ENCODE peak calls at places on chromosomes 7 and 10, in six cellular contexts. One of them, this sample, is unnamed.
A peak's percentile ranks its signal among the peaks of the same experiment; 100 is the strongest.

GRCh38 chr7:66296555-66296954 is 91.4 kb downstream of the TPST1 start:
- DNase-seq in BE2C: no peak
- DNase-seq in astrocyte of the spinal cord: no peak
- DNase-seq in heart right ventricle: no peak
- DNase-seq in body of pancreas: no peak
- DNase-seq in ovary: no peak
- DNase-seq in this sample: no peak

GRCh38 chr7:139976838-139977656 is 85.7 kb downstream of the PARP12 start:
- DNase-seq in BE2C: no peak
- DNase-seq in astrocyte of the spinal cord: no peak
- DNase-seq in heart right ventricle: no peak
- DNase-seq in body of pancreas: no peak
- DNase-seq in ovary: no peak
- DNase-seq in this sample: no peak

GRCh38 chr10:129962092-129962494 is 2.0 kb downstream of the EBF3 start:
- DNase-seq in BE2C: no peak
- DNase-seq in astrocyte of the spinal cord: no peak
- DNase-seq in heart right ventricle: no peak
- DNase-seq in body of pancreas: no peak
- DNase-seq in ovary: no peak
- DNase-seq in this sample: no peak

GRCh38 chr10:78802866-78803265 is 265.9 kb upstream of the ZMIZ1 start:
- DNase-seq in BE2C: peak; percentile 18
- DNase-seq in astrocyte of the spinal cord: peak; percentile 66
- DNase-seq in heart right ventricle: peak; percentile 58
- DNase-seq in body of pancreas: peak; percentile 23
- DNase-seq in ovary: peak; percentile 71
- DNase-seq in this sample: no peak

GRCh38 chr7:92749327-92749730 is 87.0 kb downstream of the CDK6 start:
- DNase-seq in BE2C: no peak
- DNase-seq in astrocyte of the spinal cord: no peak
- DNase-seq in heart right ventricle: no peak
- DNase-seq in body of pancreas: no peak
- DNase-seq in ovary: no peak
- DNase-seq in this sample: no peak

GRCh38 chr10:88913803-88914202 is 33.8 kb downstream of the STAMBPL1 start:
- DNase-seq in BE2C: peak; percentile 63
- DNase-seq in astrocyte of the spinal cord: no peak
- DNase-seq in heart right ventricle: no peak
- DNase-seq in body of pancreas: no peak
- DNase-seq in ovary: no peak
- DNase-seq in this sample: no peak

GRCh38 chr10:104299031-104299904 is 30.3 kb downstream of the GSTO2 start:
- DNase-seq in BE2C: no peak
- DNase-seq in astrocyte of the spinal cord: peak; percentile 83
- DNase-seq in heart right ventricle: peak; percentile 64
- DNase-seq in body of pancreas: no peak
- DNase-seq in ovary: peak; percentile 70
- DNase-seq in this sample: no peak

GRCh38 chr7:12518920-12519681 is 51.4 kb upstream of the SCIN start:
- DNase-seq in BE2C: peak; percentile 44
- DNase-seq in astrocyte of the spinal cord: peak; percentile 4
- DNase-seq in heart right ventricle: no peak
- DNase-seq in body of pancreas: no peak
- DNase-seq in ovary: no peak
- DNase-seq in this sample: no peak

GRCh38 chr10:11874568-11875182 is 51.5 kb downstream of the PROSER2 start:
- DNase-seq in BE2C: peak; percentile 63
- DNase-seq in astrocyte of the spinal cord: peak; percentile 7
- DNase-seq in heart right ventricle: peak; percentile 35
- DNase-seq in body of pancreas: peak; percentile 63
- DNase-seq in ovary: peak; percentile 71
- DNase-seq in this sample: no peak

GRCh38 chr10:79112898-79113431 is 44.2 kb downstream of the ZMIZ1 start:
- DNase-seq in BE2C: no peak
- DNase-seq in astrocyte of the spinal cord: peak; percentile 82
- DNase-seq in heart right ventricle: peak; percentile 32
- DNase-seq in body of pancreas: peak; percentile 64
- DNase-seq in ovary: peak; percentile 74
- DNase-seq in this sample: no peak

GRCh38 chr7:50149364-50149763 is 56.3 kb upstream of the ZPBP start:
- DNase-seq in BE2C: no peak
- DNase-seq in astrocyte of the spinal cord: no peak
- DNase-seq in heart right ventricle: no peak
- DNase-seq in body of pancreas: no peak
- DNase-seq in ovary: no peak
- DNase-seq in this sample: no peak

GRCh38 chr7:113953553-113953952 is 34.7 kb upstream of the PPP1R3A start:
- DNase-seq in BE2C: no peak
- DNase-seq in astrocyte of the spinal cord: no peak
- DNase-seq in heart right ventricle: no peak
- DNase-seq in body of pancreas: no peak
- DNase-seq in ovary: no peak
- DNase-seq in this sample: no peak

GRCh38 chr10:113279262-113279661 is 273.6 kb upstream of the HABP2 start:
- DNase-seq in BE2C: no peak
- DNase-seq in astrocyte of the spinal cord: no peak
- DNase-seq in heart right ventricle: no peak
- DNase-seq in body of pancreas: no peak
- DNase-seq in ovary: no peak
- DNase-seq in this sample: no peak

GRCh38 chr10:131609176-131609575 is 291.6 kb upstream of the PPP2R2D start:
- DNase-seq in BE2C: no peak
- DNase-seq in astrocyte of the spinal cord: no peak
- DNase-seq in heart right ventricle: no peak
- DNase-seq in body of pancreas: no peak
- DNase-seq in ovary: no peak
- DNase-seq in this sample: no peak

GRCh38 chr10:57338823-57339558 is 928.7 kb downstream of the IPMK start:
- DNase-seq in BE2C: peak; percentile 29
- DNase-seq in astrocyte of the spinal cord: peak; percentile 56
- DNase-seq in heart right ventricle: no peak
- DNase-seq in body of pancreas: peak; percentile 18
- DNase-seq in ovary: no peak
- DNase-seq in this sample: no peak

GRCh38 chr10:121527690-121528089 is 70.6 kb downstream of the FGFR2 start:
- DNase-seq in BE2C: no peak
- DNase-seq in astrocyte of the spinal cord: peak; percentile 76
- DNase-seq in heart right ventricle: no peak
- DNase-seq in body of pancreas: no peak
- DNase-seq in ovary: peak; percentile 63
- DNase-seq in this sample: no peak

GRCh38 chr7:128830231-128831177 is at the start of gene FLNC:
- DNase-seq in BE2C: peak; percentile 57
- DNase-seq in astrocyte of the spinal cord: peak; percentile 80
- DNase-seq in heart right ventricle: peak; percentile 63
- DNase-seq in body of pancreas: peak; percentile 53
- DNase-seq in ovary: peak; percentile 80
- DNase-seq in this sample: peak; percentile 39

GRCh38 chr7:33805630-33806233 is 99.6 kb upstream of the BMPER start:
- DNase-seq in BE2C: no peak
- DNase-seq in astrocyte of the spinal cord: peak; percentile 57
- DNase-seq in heart right ventricle: peak; percentile 48
- DNase-seq in body of pancreas: no peak
- DNase-seq in ovary: no peak
- DNase-seq in this sample: no peak

GRCh38 chr7:33809218-33809617 is 96.1 kb upstream of the BMPER start:
- DNase-seq in BE2C: no peak
- DNase-seq in astrocyte of the spinal cord: no peak
- DNase-seq in heart right ventricle: no peak
- DNase-seq in body of pancreas: no peak
- DNase-seq in ovary: no peak
- DNase-seq in this sample: no peak

GRCh38 chr7:33806284-33807157 is 98.8 kb upstream of the BMPER start:
- DNase-seq in BE2C: no peak
- DNase-seq in astrocyte of the spinal cord: peak; percentile 27
- DNase-seq in heart right ventricle: no peak
- DNase-seq in body of pancreas: no peak
- DNase-seq in ovary: peak; percentile 36
- DNase-seq in this sample: no peak

GRCh38 chr7:33807158-33807530 is 98.2 kb upstream of the BMPER start:
- DNase-seq in BE2C: no peak
- DNase-seq in astrocyte of the spinal cord: no peak
- DNase-seq in heart right ventricle: no peak
- DNase-seq in body of pancreas: no peak
- DNase-seq in ovary: no peak
- DNase-seq in this sample: no peak

GRCh38 chr7:33807779-33808482 is 97.4 kb upstream of the BMPER start:
- DNase-seq in BE2C: peak; percentile 38
- DNase-seq in astrocyte of the spinal cord: peak; percentile 82
- DNase-seq in heart right ventricle: no peak
- DNase-seq in body of pancreas: no peak
- DNase-seq in ovary: no peak
- DNase-seq in this sample: no peak
- TF ChIP-seq CTCF in BE2C: peak; percentile 49
- TF ChIP-seq CTCF in astrocyte of the spinal cord: peak; percentile 61
- TF ChIP-seq CTCF in heart right ventricle: no peak
- TF ChIP-seq CTCF in body of pancreas: no peak
- TF ChIP-seq CTCF in ovary: no peak
- TF ChIP-seq CTCF in this sample: no peak

GRCh38 chr10:2296179-2296578 is 558.9 kb upstream of the ADARB2 start:
- DNase-seq in BE2C: no peak
- DNase-seq in astrocyte of the spinal cord: no peak
- DNase-seq in heart right ventricle: no peak
- DNase-seq in body of pancreas: no peak
- DNase-seq in ovary: no peak
- DNase-seq in this sample: no peak
- TF ChIP-seq CTCF in BE2C: no peak
- TF ChIP-seq CTCF in astrocyte of the spinal cord: no peak
- TF ChIP-seq CTCF in heart right ventricle: no peak
- TF ChIP-seq CTCF in body of pancreas: no peak
- TF ChIP-seq CTCF in ovary: no peak
- TF ChIP-seq CTCF in this sample: no peak

GRCh38 chr7:33471636-33472242 is 342.4 kb downstream of the BBS9 start:
- DNase-seq in BE2C: no peak
- DNase-seq in astrocyte of the spinal cord: no peak
- DNase-seq in heart right ventricle: no peak
- DNase-seq in body of pancreas: no peak
- DNase-seq in ovary: no peak
- DNase-seq in this sample: no peak
- TF ChIP-seq CTCF in BE2C: no peak
- TF ChIP-seq CTCF in astrocyte of the spinal cord: no peak
- TF ChIP-seq CTCF in heart right ventricle: no peak
- TF ChIP-seq CTCF in body of pancreas: no peak
- TF ChIP-seq CTCF in ovary: no peak
- TF ChIP-seq CTCF in this sample: no peak

GRCh38 chr7:131826960-131827359 is 270.5 kb upstream of the PODXL start:
- DNase-seq in BE2C: no peak
- DNase-seq in astrocyte of the spinal cord: no peak
- DNase-seq in heart right ventricle: no peak
- DNase-seq in body of pancreas: no peak
- DNase-seq in ovary: no peak
- DNase-seq in this sample: no peak

GRCh38 chr7:131830681-131831080 is 274.3 kb upstream of the PODXL start:
- DNase-seq in BE2C: no peak
- DNase-seq in astrocyte of the spinal cord: no peak
- DNase-seq in heart right ventricle: no peak
- DNase-seq in body of pancreas: no peak
- DNase-seq in ovary: no peak
- DNase-seq in this sample: no peak

GRCh38 chr7:131827421-131827820 is 271.0 kb upstream of the PODXL start:
- DNase-seq in BE2C: no peak
- DNase-seq in astrocyte of the spinal cord: peak; percentile 2
- DNase-seq in heart right ventricle: no peak
- DNase-seq in body of pancreas: no peak
- DNase-seq in ovary: no peak
- DNase-seq in this sample: no peak

GRCh38 chr7:131835141-131835540 is 278.7 kb upstream of the PODXL start:
- DNase-seq in BE2C: no peak
- DNase-seq in astrocyte of the spinal cord: no peak
- DNase-seq in heart right ventricle: no peak
- DNase-seq in body of pancreas: no peak
- DNase-seq in ovary: no peak
- DNase-seq in this sample: no peak

DNA sequence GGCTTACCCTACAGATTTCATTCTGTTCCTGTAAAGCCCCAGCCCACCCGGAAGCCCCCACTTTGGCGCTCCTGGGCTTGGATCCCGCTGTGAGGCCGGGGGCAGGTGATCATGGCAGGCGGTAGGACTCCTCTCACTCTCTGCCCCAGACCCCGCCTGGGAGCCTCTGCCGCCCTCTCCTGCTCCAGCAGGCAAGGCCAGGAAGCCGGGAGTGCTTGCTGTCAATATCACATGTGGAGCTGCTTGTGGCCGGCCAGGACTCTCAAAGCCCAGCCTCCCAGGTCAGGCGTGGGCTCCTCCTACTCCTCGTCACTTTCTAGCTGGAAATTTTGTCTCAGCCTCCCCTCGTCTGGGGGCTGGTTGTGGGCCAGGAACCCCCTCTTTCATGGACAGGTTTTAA is 273.5 kb upstream of the PODXL start:
- DNase-seq in BE2C: peak; percentile 50
- DNase-seq in astrocyte of the spinal cord: no peak
- DNase-seq in heart right ventricle: no peak
- DNase-seq in body of pancreas: peak; percentile 15
- DNase-seq in ovary: no peak
- DNase-seq in this sample: no peak
- TF ChIP-seq CTCF in BE2C: no peak
- TF ChIP-seq CTCF in astrocyte of the spinal cord: no peak
- TF ChIP-seq CTCF in heart right ventricle: no peak
- TF ChIP-seq CTCF in body of pancreas: no peak
- TF ChIP-seq CTCF in ovary: no peak
- TF ChIP-seq CTCF in this sample: no peak